ENCODE peak calls at places on chromosomes 4 and X, in six cellular contexts. H, Z, M, P, K and N are unnamed samples.
A peak's percentile ranks its signal among the peaks of the same experiment; 100 is the strongest.

GRCh38 chrX:41322821-41323603 is 10.9 kb upstream of the DDX3X start:
- DNase-seq in H (no peak), Z (no peak), M (no peak), P (no peak), K (no peak), N (no peak)

GRCh38 chr4:116018831-116019230 is 905.4 kb upstream of the NDST4 start:
- DNase-seq in H (no peak), Z (no peak), M (no peak), P (no peak), K (no peak), N (no peak)

GRCh38 chr4:185936650-185937376 is 124.8 kb upstream of the SORBS2 start:
- DNase-seq in H (no peak), Z (no peak), M (no peak), P (no peak), K (no peak), N (no peak)

GRCh38 chr4:78310056-78310731 is 241.4 kb upstream of the ANXA3 start:
- DNase-seq in H (no peak), Z (no peak), M (no peak), P (no peak), K (peak; percentile 57), N (no peak)

GRCh38 chrX:1531106-1531890 is 5.7 kb downstream of the P2RY8 start:
- DNase-seq in H (no peak), Z (no peak), M (no peak), P (no peak), K (no peak), N (peak; percentile 31)

GRCh38 chrX:3815896-3816664 is 102.6 kb upstream of the PRKX start:
- DNase-seq in H (peak; percentile 28), Z (peak; percentile 56), M (peak; percentile 71), P (peak; percentile 42), K (peak; percentile 56), N (peak; percentile 33)

GRCh38 chr4:10129196-10130185 is 12.9 kb upstream of the WDR1 start:
- DNase-seq in H (no peak), Z (no peak), M (no peak), P (peak; percentile 32), K (no peak), N (no peak)

GRCh38 chr4:121370729-121371325 is 10.0 kb downstream of the QRFPR start:
- DNase-seq in H (peak; percentile 53), Z (peak; percentile 72), M (peak; percentile 43), P (peak; percentile 66), K (peak; percentile 26), N (peak; percentile 36)

GRCh38 chr4:82429728-82430192 is 502 bp downstream of the HNRNPDL start:
- DNase-seq in H (no peak), Z (no peak), M (no peak), P (peak; percentile 32), K (no peak), N (no peak)

GRCh38 chr4:521636-522330 is 22.8 kb downstream of the PIGG start:
- DNase-seq in H (no peak), Z (no peak), M (no peak), P (no peak), K (no peak), N (no peak)

GRCh38 chr4:148030486-148030885 is 298.6 kb downstream of the ARHGAP10 start:
- DNase-seq in H (no peak), Z (no peak), M (no peak), P (no peak), K (no peak), N (no peak)

GRCh38 chr4:54423066-54423465 is 194.0 kb downstream of the PDGFRA start:
- DNase-seq in H (no peak), Z (no peak), M (no peak), P (no peak), K (no peak), N (no peak)

GRCh38 chr4:188976644-188977115 is 837.4 kb downstream of the TRIML1 start:
- DNase-seq in H (no peak), Z (no peak), M (peak; percentile 9), P (no peak), K (no peak), N (peak; percentile 43)

GRCh38 chr4:151304226-151304625 is 21.2 kb downstream of the SH3D19 start:
- DNase-seq in H (no peak), Z (no peak), M (no peak), P (no peak), K (no peak), N (no peak)

GRCh38 chr4:151934766-151935165 is 174.0 kb upstream of the GATB start:
- DNase-seq in H (no peak), Z (no peak), M (no peak), P (no peak), K (no peak), N (no peak)

GRCh38 chrX:121356850-121357171 is 309.4 kb downstream of the GLUD2 start:
- DNase-seq in H (no peak), Z (no peak), M (no peak), P (no peak), K (no peak), N (no peak)

GRCh38 chr4:38967260-38968095 is 64.7 kb downstream of the TMEM156 start:
- DNase-seq in H (peak; percentile 9), Z (no peak), M (no peak), P (no peak), K (no peak), N (peak; percentile 50)

GRCh38 chr4:124037236-124037635 is 640.6 kb downstream of the SPRY1 start:
- DNase-seq in H (no peak), Z (no peak), M (no peak), P (no peak), K (no peak), N (no peak)

DNA sequence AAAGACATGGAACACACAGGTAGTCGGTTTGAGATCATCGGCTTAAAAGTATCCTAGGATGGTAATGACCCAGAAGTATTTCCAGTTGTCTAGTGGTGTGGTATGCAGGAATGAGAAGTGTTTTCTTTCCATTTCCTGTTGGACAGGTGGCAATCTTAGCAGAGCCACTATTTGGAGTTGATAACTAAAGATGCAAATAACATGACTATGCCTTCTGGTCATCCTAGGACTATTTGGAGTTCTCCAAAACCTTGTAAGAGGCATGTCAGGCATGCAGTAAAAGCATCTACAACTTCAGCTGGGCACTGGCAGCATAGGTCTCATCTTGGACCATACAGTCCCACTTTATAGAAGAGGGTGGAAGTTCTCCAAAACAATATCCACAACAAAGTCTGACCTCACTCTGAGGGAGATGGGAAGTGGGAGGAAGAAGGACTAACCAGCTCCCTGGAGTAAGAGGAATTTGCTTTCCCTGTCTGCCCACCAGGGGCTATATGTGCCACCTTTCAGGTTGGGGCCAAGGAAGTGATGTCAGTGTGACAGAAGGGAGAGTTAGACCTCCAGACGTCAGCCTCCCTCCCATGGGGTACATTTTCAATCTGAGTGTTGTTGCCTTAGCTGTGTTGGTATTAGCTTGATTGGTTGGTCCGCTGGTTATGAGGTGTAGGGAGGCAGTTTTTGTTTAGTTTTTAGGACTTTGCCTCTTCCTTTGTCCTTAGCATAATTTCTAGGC is 101.2 kb upstream of the MYOZ2 start:
- DNase-seq in H (no peak), Z (no peak), M (no peak), P (no peak), K (no peak), N (peak; percentile 55)
- H3K4me3 ChIP-seq in H (no peak overlapping the region), Z (no peak overlapping the region), M (no peak overlapping the region), P (peak overlapping the region; percentile 55), K (no peak overlapping the region), N (no peak overlapping the region)

GRCh38 chr4:153207027-153207426 is 2.8 kb downstream of the TRIM2 start:
- DNase-seq in H (no peak), Z (no peak), M (no peak), P (no peak), K (no peak), N (no peak)
- H3K4me3 ChIP-seq in H (no peak overlapping the region), Z (no peak overlapping the region), M (no peak overlapping the region), P (no peak overlapping the region), K (no peak overlapping the region), N (no peak overlapping the region)

DNA sequence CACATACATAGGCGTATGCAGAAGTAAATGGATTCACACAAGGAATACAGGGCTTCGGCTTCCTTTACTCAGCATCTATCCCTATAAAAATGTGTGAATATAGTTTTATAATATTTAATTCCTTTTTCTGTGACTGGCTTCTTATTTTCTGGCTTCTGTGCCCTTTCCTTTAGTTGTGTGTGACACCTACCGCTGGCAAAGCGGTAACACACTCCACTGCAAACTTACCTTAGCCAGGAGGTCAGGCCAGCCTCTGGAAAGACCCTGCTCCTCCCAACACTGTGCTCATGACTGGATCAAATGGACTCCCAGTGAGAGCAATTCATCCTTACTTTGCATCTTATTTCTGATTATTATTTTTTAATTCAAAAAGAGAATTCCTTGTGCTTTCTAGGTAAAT is 244.2 kb downstream of the ANK2 start:
- DNase-seq in H (no peak), Z (no peak), M (no peak), P (no peak), K (no peak), N (no peak)
- H3K4me3 ChIP-seq in H (no peak overlapping the region), Z (no peak overlapping the region), M (no peak overlapping the region), P (peak overlapping the region; percentile 38), K (no peak overlapping the region), N (no peak overlapping the region)

DNA sequence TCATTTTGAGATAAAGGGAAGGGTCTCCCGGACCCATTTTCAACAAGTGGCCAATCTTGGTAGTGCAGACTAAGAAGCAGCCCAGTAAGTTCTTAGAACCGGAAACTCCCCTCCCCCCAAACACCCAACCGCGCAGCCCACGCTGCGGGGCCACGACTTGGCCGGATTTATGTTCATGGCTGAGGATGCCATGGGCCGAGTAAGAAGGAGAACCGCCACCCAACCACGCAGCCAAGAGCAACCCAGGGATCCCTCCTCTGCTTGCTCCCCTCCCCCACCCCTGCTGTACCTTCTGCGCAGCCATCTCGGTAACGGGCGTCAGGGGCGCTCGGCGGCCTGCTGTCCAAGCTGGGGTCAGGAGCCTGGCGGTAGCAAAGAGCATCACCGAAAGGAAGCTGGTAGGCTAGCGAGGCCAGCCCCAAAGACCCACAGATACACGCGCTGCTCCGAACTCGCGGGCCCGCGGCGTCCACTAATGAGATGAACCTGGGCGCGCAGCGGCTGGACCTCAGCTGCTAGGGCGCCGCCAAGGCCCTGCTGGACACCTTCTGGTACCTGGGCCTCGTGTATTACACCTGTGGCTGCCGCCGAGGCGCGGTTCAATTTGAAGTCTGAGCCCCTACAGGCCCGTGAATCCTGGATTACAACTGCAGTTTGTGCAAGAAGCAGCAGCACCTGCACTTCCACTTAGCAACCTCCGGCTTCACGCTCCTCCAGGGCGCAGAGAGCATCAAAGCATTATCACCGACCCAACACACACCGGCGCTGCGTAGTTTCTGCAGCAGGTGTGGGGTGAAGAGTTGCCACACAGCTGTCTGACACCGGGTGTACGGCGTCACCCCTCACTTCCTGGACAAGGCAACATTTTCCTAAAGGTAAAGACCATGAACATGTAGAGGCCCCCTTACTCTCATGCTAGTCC is 63.4 kb downstream of the NUDT10 start:
- DNase-seq in H (no peak), Z (peak; percentile 1), M (no peak), P (no peak), K (peak; percentile 73), N (no peak)
- H3K4me3 ChIP-seq in H (no peak overlapping the region), Z (no peak overlapping the region), M (no peak overlapping the region), P (peak overlapping the region; percentile 58), K (peak overlapping the region; percentile 46), N (peak overlapping the region; percentile 23)